ENCODE peak calls at places on chromosomes 12 and 14, in nine cellular contexts. E is CD8-positive, alpha-beta T cell; V is Peyer's patch; R is thyroid gland; B is adrenal gland; G is AG04450; O is body of pancreas; J is upper lobe of right lung; C is DND-41. K is an unnamed sample.
A peak's percentile ranks its signal among the peaks of the same experiment; 100 is the strongest.

GRCh38 chr14:46651526-46652144 is at the start of gene RPL10L:
- DNase-seq in R (no peak), J (no peak), V (no peak), O (no peak), B (no peak), E (no peak), C (no peak), G (no peak), K (no peak)

GRCh38 chr12:51533799-51534198 is 57.2 kb upstream of the SCN8A start:
- DNase-seq in O (no peak), R (no peak), J (no peak), E (no peak), C (no peak), G (no peak), B (no peak), V (no peak), K (no peak)

GRCh38 chr12:115963030-115963480 is 314.4 kb downstream of the MED13L start:
- DNase-seq in C (no peak), J (no peak), O (no peak), G (no peak), B (no peak), E (no peak), R (no peak), V (no peak), K (no peak)

GRCh38 chr12:96049096-96049495 is 13.7 kb upstream of the LTA4H start:
- DNase-seq in B (no peak), R (no peak), O (no peak), J (no peak), V (no peak), C (no peak), G (no peak), E (no peak), K (no peak)

GRCh38 chr14:33317675-33318074 is 379.0 kb downstream of the NPAS3 start:
- DNase-seq in G (no peak), J (no peak), O (no peak), C (no peak), E (no peak), R (no peak), V (no peak), B (no peak), K (no peak)

GRCh38 chr12:12718382-12718761 is 1.2 kb downstream of the CDKN1B start:
- DNase-seq in B (no peak), C (no peak), V (no peak), O (no peak), E (no peak), J (no peak), G (no peak), R (no peak), K (no peak)

GRCh38 chr12:65885716-65886115 is 61.4 kb downstream of the HMGA2 start:
- DNase-seq in V (no peak), J (no peak), G (no peak), O (no peak), E (no peak), C (no peak), R (no peak), B (no peak), K (no peak)

GRCh38 chr12:110530511-110530910 is 28.4 kb downstream of the RAD9B start:
- DNase-seq in G (no peak), E (no peak), V (no peak), B (no peak), J (no peak), O (no peak), C (no peak), R (no peak), K (no peak)

GRCh38 chr12:65962921-65963883 is 138.9 kb downstream of the HMGA2 start:
- DNase-seq in V (peak; percentile 53), R (peak; percentile 62), O (peak; percentile 29), C (peak; percentile 21), E (no peak), G (no peak), J (no peak), B (peak; percentile 57), K (no peak)

GRCh38 chr14:60093606-60094005 is 1.9 kb downstream of the PCNX4 start:
- DNase-seq in B (no peak), V (no peak), O (no peak), R (no peak), E (no peak), G (no peak), J (no peak), C (no peak), K (no peak)

GRCh38 chr12:29216266-29216665 is 67.2 kb downstream of the FAR2 start:
- DNase-seq in C (no peak), J (no peak), O (no peak), G (no peak), B (no peak), R (no peak), V (no peak), E (no peak), K (no peak)

GRCh38 chr12:115998119-115998633 is 279.3 kb downstream of the MED13L start:
- DNase-seq in C (peak; percentile 42), J (no peak), O (no peak), V (peak; percentile 61), B (peak; percentile 26), E (no peak), R (no peak), G (peak; percentile 27), K (no peak)

GRCh38 chr14:96274122-96274910 is 18.3 kb downstream of the BDKRB1 start:
- DNase-seq in B (no peak), V (no peak), O (no peak), C (no peak), R (no peak), J (no peak), G (peak; percentile 91), E (no peak), K (no peak)

GRCh38 chr12:43151406-43152080 is 400.5 kb downstream of the ADAMTS20 start:
- DNase-seq in G (no peak), V (no peak), O (no peak), J (no peak), C (no peak), E (no peak), R (no peak), B (no peak), K (no peak)

GRCh38 chr12:18935371-18935965 is 194.1 kb upstream of the PLEKHA5 start:
- DNase-seq in C (no peak), R (no peak), O (no peak), V (no peak), E (no peak), G (no peak), J (no peak), B (no peak), K (no peak)

GRCh38 chr12:108214486-108214885 is 85.4 kb downstream of the WSCD2 start:
- DNase-seq in O (peak; percentile 16), V (no peak), R (no peak), B (peak; percentile 34), E (no peak), C (peak; percentile 53), G (no peak), J (no peak), K (no peak)

GRCh38 chr14:71466942-71467341 is 465.3 kb upstream of the RGS6 start:
- DNase-seq in E (no peak), V (no peak), J (no peak), R (no peak), B (no peak), C (no peak), G (no peak), O (no peak), K (no peak)

GRCh38 chr14:25698111-25698510 is 648.2 kb upstream of the STXBP6 start:
- DNase-seq in O (no peak), G (no peak), E (no peak), V (no peak), C (no peak), B (no peak), R (no peak), J (no peak), K (no peak)

GRCh38 chr12:16606936-16607335 is 974 bp upstream of the LMO3 start:
- DNase-seq in J (no peak), B (no peak), O (peak; percentile 40), G (no peak), R (peak; percentile 55), E (no peak), V (no peak), C (no peak), K (no peak)

GRCh38 chr14:33165144-33165925 is 226.7 kb downstream of the NPAS3 start:
- DNase-seq in V (no peak), G (no peak), B (no peak), C (no peak), O (no peak), E (no peak), R (no peak), J (no peak), K (no peak)

GRCh38 chr12:30796508-30796780 is 41.7 kb upstream of the CAPRIN2 start:
- DNase-seq in R (peak; percentile 6), G (no peak), V (no peak), B (peak; percentile 29), O (peak; percentile 45), J (no peak), C (no peak), E (no peak), K (no peak)

GRCh38 chr14:35046048-35046750 is at the start of gene FAM177A1:
- DNase-seq in R (peak; percentile 99), C (peak; percentile 95), J (peak; percentile 100), E (peak; percentile 98), B (peak; percentile 100), O (peak; percentile 99), V (peak; percentile 100), G (peak; percentile 80), K (peak; percentile 100)
- TF ChIP-seq CTCF in R (no peak), C (no peak), J (no peak), E (no peak), B (no peak), O (no peak), V (peak; percentile 25), G (no peak), K (no peak)

GRCh38 chr14:47822326-47822725 is 146.9 kb upstream of the MDGA2 start:
- DNase-seq in B (no peak), J (no peak), O (no peak), R (no peak), E (no peak), V (no peak), G (no peak), C (no peak), K (no peak)
- H3K9me3 ChIP-seq in B (no peaks in the 10 kb centered on the region), J (no peaks in the 10 kb centered on the region), O (no peaks in the 10 kb centered on the region), R (no peaks in the 10 kb centered on the region), E (peaks cover 3% of the 10 kb centered on the region), V (no peaks in the 10 kb centered on the region), G (peaks cover 23% of the 10 kb centered on the region), C (no peaks in the 10 kb centered on the region), K (no peaks in the 10 kb centered on the region)

GRCh38 chr12:122965851-122966742 is at the start of gene ABCB9:
- DNase-seq in O (peak; percentile 98), C (peak; percentile 94), E (peak; percentile 94), R (peak; percentile 95), G (peak; percentile 72), B (peak; percentile 97), J (peak; percentile 98), V (peak; percentile 98), K (peak; percentile 95)
- TF ChIP-seq CTCF in O (no peak), C (no peak), E (no peak), R (no peak), G (no peak), B (no peak), J (no peak), V (peak; percentile 7), K (no peak)

GRCh38 chr12:31966558-31967205 is 7.5 kb downstream of the RESF1 start:
- DNase-seq in J (no peak), E (peak; percentile 45), G (no peak), C (no peak), R (no peak), O (no peak), V (no peak), B (no peak), K (no peak)
- H3K9me3 ChIP-seq in J (no peaks in the 10 kb centered on the region), E (no peaks in the 10 kb centered on the region), G (no peaks in the 10 kb centered on the region), C (peaks cover 30% of the 10 kb centered on the region), R (no peaks in the 10 kb centered on the region), O (no peaks in the 10 kb centered on the region), V (no peaks in the 10 kb centered on the region), B (no peaks in the 10 kb centered on the region), K (no peaks in the 10 kb centered on the region)

K was measured in lower lobe of right lung.